ENCODE peak calls at places on chromosome X, in nine cellular contexts. Q is breast epithelium; O is psoas muscle; Y is CD8-positive, alpha-beta memory T cell; P is neural progenitor cell; I is suprapubic skin; H is lower lobe of right lung; F is thyroid gland; T is H1. K is an unnamed sample. For H3K9me3, the result is how much of the 10 kb centered on the place peaks cover.

GRCh38 chrX:150692296-150692695 is 900 bp upstream of the MTMR1 start:
- DNase-seq in T (no peak), I (no peak), F (no peak), H (no peak), Q (no peak), P (no peak), O (no peak), Y (no peak), K (no peak)

GRCh38 chrX:71111141-71111843 is at the start of gene IL2RG:
- DNase-seq in P (no peak), T (no peak), Y (peak), F (peak), Q (no peak), O (no peak), H (no peak), I (no peak), K (peak)

GRCh38 chrX:107549504-107549903 is 78.8 kb upstream of the PRPS1 start:
- DNase-seq in P (no peak), T (no peak), F (no peak), H (no peak), Q (no peak), Y (no peak), O (no peak), I (no peak), K (no peak)

GRCh38 chrX:39361736-39362135 is 560.5 kb downstream of the MID1IP1 start:
- DNase-seq in F (no peak), I (no peak), Y (no peak), H (no peak), Q (no peak), T (no peak), O (no peak), P (no peak), K (no peak)

GRCh38 chrX:29555465-29556091 is 659.8 kb upstream of the MAGEB2 start:
- DNase-seq in I (no peak), P (no peak), Y (no peak), F (no peak), Q (no peak), H (no peak), O (no peak), T (no peak), K (no peak)

GRCh38 chrX:48504261-48504660 is 4.5 kb upstream of the PORCN start:
- DNase-seq in Q (no peak), Y (no peak), T (no peak), H (no peak), P (no peak), I (no peak), O (no peak), F (peak), K (no peak)

GRCh38 chrX:22357621-22358020 is 84.9 kb downstream of the CBLL2 start:
- DNase-seq in Q (no peak), F (no peak), T (no peak), I (no peak), H (no peak), P (no peak), Y (no peak), O (no peak), K (no peak)

GRCh38 chrX:71632923-71633657 is 14.8 kb upstream of the CXCR3 start:
- DNase-seq in H (no peak), Q (no peak), O (no peak), I (no peak), F (no peak), Y (no peak), T (no peak), P (no peak), K (no peak)

GRCh38 chrX:106177106-106177981 is 9.2 kb downstream of the PWWP3B start:
- DNase-seq in H (no peak), Y (no peak), F (peak), O (peak), I (no peak), Q (no peak), T (peak), P (peak), K (no peak)

GRCh38 chrX:49291615-49292337 is 11.7 kb upstream of the GAGE10 start:
- DNase-seq in F (peak), H (peak), Y (peak), P (peak), T (peak), I (no peak), O (peak), Q (no peak), K (peak)

GRCh38 chrX:40171513-40172168 is 73.9 kb upstream of the BCOR start:
- DNase-seq in P (peak), Q (no peak), F (peak), O (peak), T (peak), I (peak), H (no peak), Y (peak), K (no peak)

GRCh38 chrX:70769659-70770232 is 138.8 kb downstream of the TEX11 start:
- DNase-seq in I (no peak), H (no peak), O (no peak), P (no peak), F (no peak), T (no peak), Q (no peak), Y (no peak), K (no peak)

GRCh38 chrX:3443186-3443585 is 96.7 kb upstream of the MXRA5 start:
- DNase-seq in O (no peak), Q (no peak), I (no peak), F (no peak), P (no peak), H (no peak), T (no peak), Y (no peak), K (no peak)

GRCh38 chrX:29852767-29853166 is 362.6 kb upstream of the MAGEB2 start:
- DNase-seq in P (no peak), F (no peak), T (no peak), Y (no peak), I (no peak), O (no peak), H (no peak), Q (no peak), K (no peak)

GRCh38 chrX:75522565-75523411 is at the start of gene ZDHHC15:
- DNase-seq in F (peak), H (peak), P (peak), Y (peak), T (peak), O (peak), I (peak), Q (peak), K (peak)

GRCh38 chrX:110103344-110103743 is 100.4 kb downstream of the TMEM164 start:
- DNase-seq in H (no peak), P (no peak), T (no peak), Q (no peak), I (no peak), Y (no peak), F (no peak), O (no peak), K (no peak)

GRCh38 chrX:40040686-40041461 is 56.9 kb downstream of the BCOR start:
- DNase-seq in Q (no peak), Y (no peak), O (no peak), F (no peak), T (no peak), H (no peak), P (no peak), I (no peak), K (no peak)

GRCh38 chrX:136625246-136625645 is 22.7 kb upstream of the CD40LG start:
- DNase-seq in Q (no peak), F (no peak), Y (no peak), P (no peak), H (no peak), T (no peak), I (no peak), O (no peak), K (no peak)

GRCh38 chrX:46317158-46317557 is 228.1 kb downstream of the ZNF674 start:
- DNase-seq in Q (no peak), I (no peak), P (no peak), T (no peak), O (no peak), H (no peak), Y (no peak), F (no peak), K (no peak)

GRCh38 chrX:12329476-12329875 is 191.2 kb downstream of the FRMPD4 start:
- DNase-seq in P (no peak), O (no peak), F (no peak), Y (no peak), H (no peak), Q (no peak), T (no peak), I (no peak), K (no peak)

GRCh38 chrX:43961699-43962098 is 11.5 kb downstream of the NDP start:
- DNase-seq in Y (no peak), I (no peak), F (no peak), O (no peak), Q (no peak), H (no peak), P (no peak), T (no peak), K (no peak)

GRCh38 chrX:69323786-69324720 is 158.8 kb upstream of the PJA1 start:
- DNase-seq in F (no peak), T (no peak), I (no peak), H (no peak), Q (no peak), O (no peak), P (peak), Y (no peak), K (no peak)

GRCh38 chrX:34132028-34132427 is at the start of gene FAM47A:
- DNase-seq in F (no peak), Y (no peak), I (peak), T (no peak), H (no peak), Q (no peak), O (no peak), P (no peak), K (no peak)

GRCh38 chrX:57951666-57952319 is 41.5 kb upstream of the ZXDA start:
- DNase-seq in H (peak), P (no peak), F (peak), T (no peak), I (peak), Q (no peak), O (peak), Y (no peak), K (no peak)

GRCh38 chrX:153970398-153971123 is 1.1 kb downstream of the HCFC1 start:
- DNase-seq in T (peak), F (peak), H (no peak), P (peak), Q (no peak), Y (no peak), O (no peak), I (peak), K (no peak)

GRCh38 chrX:13463608-13464007 is 105.8 kb upstream of the EGFL6 start:
- DNase-seq in T (no peak), H (no peak), Q (no peak), Y (no peak), F (no peak), I (no peak), O (peak), P (no peak), K (no peak)

GRCh38 chrX:27583976-27584375 is 6.2 kb upstream of the DCAF8L2 start:
- DNase-seq in I (no peak), F (no peak), O (no peak), H (no peak), T (no peak), P (no peak), Y (no peak), Q (no peak), K (no peak)

GRCh38 chrX:16807548-16807947 is 21.3 kb downstream of the TXLNG start:
- DNase-seq in O (no peak), I (no peak), F (no peak), Y (no peak), T (no peak), H (no peak), Q (no peak), P (peak), K (no peak)

GRCh38 chrX:49079489-49080428 is at the start of gene WDR45:
- DNase-seq in P (peak), I (peak), Q (peak), O (peak), T (peak), H (peak), F (peak), Y (peak), K (peak)

GRCh38 chrX:69142688-69143239 is 22.5 kb downstream of the PJA1 start:
- DNase-seq in Y (no peak), O (no peak), P (no peak), F (no peak), H (no peak), Q (no peak), I (no peak), T (no peak), K (no peak)

GRCh38 chrX:124239324-124239723 is 93.1 kb upstream of the TEX13D start:
- DNase-seq in F (no peak), I (no peak), P (no peak), Y (no peak), H (no peak), T (no peak), O (no peak), Q (no peak), K (no peak)

GRCh38 chrX:10612215-10612614 is 8.2 kb downstream of the MID1 start:
- DNase-seq in P (no peak), I (no peak), H (no peak), Y (no peak), F (no peak), Q (no peak), T (no peak), O (no peak), K (no peak)

GRCh38 chrX:119025900-119026299 is 46.9 kb upstream of the CT47C1 start:
- DNase-seq in P (no peak), H (no peak), Q (no peak), O (no peak), I (no peak), F (no peak), T (no peak), Y (no peak), K (no peak)

GRCh38 chrX:2498781-2499302 is 1.9 kb downstream of the DHRSX start:
- DNase-seq in H (no peak), T (no peak), F (peak), Y (no peak), I (no peak), Q (no peak), O (no peak), P (peak), K (no peak)

GRCh38 chrX:76428243-76429130 is 977 bp downstream of the MAGEE1 start:
- DNase-seq in Y (peak), Q (peak), P (peak), F (peak), I (peak), O (peak), H (peak), T (peak), K (peak)

GRCh38 chrX:154840856-154841255 is 6.4 kb upstream of the SMIM9 start:
- DNase-seq in H (no peak), Y (no peak), T (no peak), O (no peak), Q (no peak), I (no peak), P (no peak), F (no peak), K (no peak)

GRCh38 chrX:103585421-103586313 is at the start of gene TCEAL4:
- DNase-seq in Q (peak), Y (peak), F (peak), T (peak), P (peak), O (peak), I (peak), H (peak), K (peak)

GRCh38 chrX:148265829-148266228 is 234.6 kb upstream of the AFF2 start:
- DNase-seq in P (no peak), O (no peak), H (no peak), T (no peak), Y (no peak), I (no peak), F (no peak), Q (no peak), K (no peak)

GRCh38 chrX:148270499-148270898 is 229.9 kb upstream of the AFF2 start:
- DNase-seq in O (no peak), F (no peak), P (no peak), Q (no peak), I (no peak), Y (no peak), H (no peak), T (no peak), K (no peak)

GRCh38 chrX:148269513-148269912 is 230.9 kb upstream of the AFF2 start:
- DNase-seq in I (no peak), Y (no peak), T (no peak), Q (no peak), O (no peak), H (no peak), P (no peak), F (no peak), K (no peak)

GRCh38 chrX:148271263-148271662 is 229.2 kb upstream of the AFF2 start:
- DNase-seq in I (no peak), Y (no peak), T (no peak), F (no peak), H (no peak), P (no peak), O (no peak), Q (no peak), K (no peak)

GRCh38 chrX:148268646-148269045 is 231.8 kb upstream of the AFF2 start:
- DNase-seq in H (no peak), T (no peak), Y (no peak), Q (no peak), P (no peak), O (no peak), I (no peak), F (no peak), K (no peak)
- H3K9me3 ChIP-seq in H (under half), T (under half), Y (under half), Q (under half), P (under half), O (under half), I (under half), F (under half), K (under half)

DNA sequence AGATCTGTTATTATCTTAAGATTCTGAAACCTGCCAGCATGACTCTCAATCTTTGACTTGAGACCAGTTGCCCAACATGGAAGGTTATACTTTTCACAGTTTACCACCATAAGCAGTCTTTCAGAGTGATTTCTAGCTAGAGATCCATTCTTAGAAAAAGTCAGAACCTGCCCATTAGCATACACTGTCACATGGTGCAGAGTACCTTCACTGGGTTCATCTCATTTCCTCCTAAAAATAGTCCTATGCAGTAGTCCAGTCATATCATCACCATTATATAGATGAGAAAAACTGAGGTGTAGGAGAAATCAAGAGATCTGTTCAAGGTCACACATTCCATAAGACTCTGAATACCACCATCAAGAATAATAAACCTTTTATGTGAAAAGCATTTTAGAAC is 153.6 kb downstream of the AR start:
- DNase-seq in Q (no peak), T (no peak), H (no peak), Y (no peak), F (no peak), I (no peak), P (no peak), O (no peak), K (no peak)
- H3K9me3 ChIP-seq in Q (under half), T (under half), H (under half), Y (under half), F (under half), I (under half), P (under half), O (under half), K (under half)

GRCh38 chrX:151983186-151983585 is 8.7 kb upstream of the GABRE start:
- DNase-seq in P (no peak), T (no peak), Q (no peak), H (no peak), F (no peak), Y (no peak), O (no peak), I (no peak), K (no peak)

GRCh38 chrX:151984328-151984727 is 9.9 kb upstream of the GABRE start:
- DNase-seq in F (no peak), O (peak), H (no peak), P (no peak), Y (no peak), I (no peak), Q (no peak), T (no peak), K (no peak)

GRCh38 chrX:151985955-151986354 is 11.5 kb upstream of the GABRE start:
- DNase-seq in Q (no peak), H (no peak), F (no peak), Y (no peak), T (no peak), P (no peak), O (peak), I (no peak), K (no peak)

GRCh38 chrX:151985531-151985930 is 11.1 kb upstream of the GABRE start:
- DNase-seq in O (no peak), Q (no peak), H (no peak), F (no peak), T (no peak), P (no peak), Y (no peak), I (no peak), K (no peak)

DNA sequence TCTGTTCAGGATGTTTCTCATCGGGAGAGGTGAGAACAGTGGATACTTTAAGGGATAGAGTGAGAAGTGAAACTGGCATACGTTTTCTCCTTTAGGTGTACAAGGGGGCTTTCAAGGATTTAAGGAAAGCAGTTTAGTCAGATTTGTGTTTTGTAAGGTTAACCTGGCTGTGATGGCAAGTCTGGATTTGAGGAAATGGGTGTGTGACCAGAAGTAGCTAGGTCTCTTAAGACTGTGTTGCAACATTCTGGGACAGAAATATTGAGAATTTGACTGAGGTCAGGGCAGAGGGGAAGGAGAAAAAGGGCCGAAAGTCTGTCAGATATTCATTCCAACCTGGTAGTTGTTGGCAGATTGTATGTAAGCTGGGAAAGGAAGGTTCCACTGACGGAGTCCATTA is 10.4 kb upstream of the GABRE start:
- DNase-seq in P (no peak), I (no peak), O (no peak), Q (no peak), T (no peak), H (no peak), F (no peak), Y (no peak), K (no peak)
- H3K9me3 ChIP-seq in P (under half), I (under half), O (under half), Q (under half), T (under half), H (under half), F (under half), Y (under half), K (under half)

DNA sequence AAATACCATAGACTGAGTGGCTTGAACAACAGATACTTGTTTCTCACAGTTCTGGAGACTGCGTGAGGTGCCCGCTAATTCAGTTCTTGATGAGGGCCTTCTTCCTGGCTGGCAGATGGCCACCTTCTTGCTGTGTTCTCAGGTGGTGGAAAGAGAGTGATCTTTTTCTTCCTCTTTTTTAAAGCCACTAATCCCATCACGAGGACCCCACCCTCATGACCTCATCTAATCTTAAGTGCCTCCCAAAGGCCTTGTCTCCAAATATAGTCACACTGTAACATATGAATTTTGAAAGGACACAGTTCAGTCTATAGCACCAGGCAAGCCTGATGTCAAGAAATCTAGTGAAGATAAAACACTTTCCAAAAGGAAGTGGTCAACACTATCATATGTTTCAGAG is 12.4 kb downstream of the VAMP7 start:
- DNase-seq in O (no peak), H (no peak), Q (no peak), F (no peak), Y (no peak), P (no peak), I (no peak), T (no peak), K (no peak)
- H3K9me3 ChIP-seq in O (under half), H (under half), Q (under half), F (under half), Y (under half), P (under half), I (under half), T (under half), K (under half)